ENCODE peak calls at places on chromosomes 7 and 10, in five cellular contexts. H is astrocyte of the spinal cord, S is heart left ventricle, Z is fibroblast of mammary gland, U is neural progenitor cell. J is an unnamed sample.

GRCh38 chr10:65769828-65770227 is 1156.0 kb upstream of the LRRTM3 start:
- DNase-seq in S (no peak), U (no peak), H (peak), Z (no peak), J (no peak)

GRCh38 chr10:97682042-97682441 is 5.0 kb downstream of the AVPI1 start:
- DNase-seq in U (no peak), Z (no peak), H (no peak), S (no peak), J (peak)

GRCh38 chr7:132380065-132380464 is 196.2 kb downstream of the PLXNA4 start:
- DNase-seq in U (peak), H (no peak), Z (peak), S (peak), J (peak)

GRCh38 chr7:81284576-81284975 is 365.7 kb upstream of the SEMA3C start:
- DNase-seq in Z (peak), U (no peak), H (peak), S (no peak), J (no peak)

GRCh38 chr7:155913311-155913710 is 101.0 kb upstream of the SHH start:
- DNase-seq in H (no peak), Z (no peak), S (no peak), U (no peak), J (no peak)

GRCh38 chr7:112060625-112061024 is 145.6 kb downstream of the DOCK4 start:
- DNase-seq in S (no peak), H (no peak), Z (no peak), U (no peak), J (no peak)

GRCh38 chr7:28166982-28167715 is 13.4 kb downstream of the JAZF1 start:
- DNase-seq in S (no peak), U (no peak), Z (peak), H (no peak), J (no peak)

GRCh38 chr10:82148764-82149163 is 273.8 kb downstream of the NRG3 start:
- DNase-seq in U (no peak), H (no peak), Z (no peak), S (no peak), J (no peak)

GRCh38 chr10:77377034-77377433 is 260.6 kb downstream of the KCNMA1 start:
- DNase-seq in Z (no peak), U (no peak), H (no peak), S (no peak), J (no peak)

GRCh38 chr10:112663181-112663879 is 216.3 kb downstream of the VTI1A start:
- DNase-seq in S (no peak), Z (peak), H (peak), U (no peak), J (no peak)

GRCh38 chr10:78634835-78635234 is 433.9 kb upstream of the ZMIZ1 start:
- DNase-seq in Z (no peak), S (no peak), H (peak), U (no peak), J (no peak)

GRCh38 chr7:90210925-90211324 is 615 bp upstream of the STEAP2 start:
- DNase-seq in Z (no peak), H (no peak), S (peak), U (no peak), J (peak)

GRCh38 chr7:11726251-11727155 is 105.5 kb downstream of the THSD7A start:
- DNase-seq in Z (peak), U (peak), H (peak), S (peak), J (no peak)

GRCh38 chr10:128982179-128982915 is 484.7 kb upstream of the MGMT start:
- DNase-seq in U (no peak), S (no peak), H (no peak), Z (no peak), J (no peak)

GRCh38 chr10:42367532-42368230 is 270.7 kb downstream of the ZNF33B start:
- DNase-seq in Z (peak), U (no peak), S (peak), H (peak), J (no peak)

GRCh38 chr10:131959841-131960240 is 21.9 kb downstream of the BNIP3 start:
- DNase-seq in S (no peak), U (no peak), Z (no peak), H (no peak), J (no peak)

GRCh38 chr10:131961047-131961776 is 20.5 kb downstream of the BNIP3 start:
- DNase-seq in H (no peak), Z (no peak), U (no peak), S (no peak), J (no peak)

GRCh38 chr10:131961777-131962450 is 19.8 kb downstream of the BNIP3 start:
- DNase-seq in U (no peak), Z (peak), S (no peak), H (no peak), J (no peak)

GRCh38 chr10:131963350-131963749 is 18.4 kb downstream of the BNIP3 start:
- DNase-seq in Z (no peak), H (no peak), S (no peak), U (no peak), J (no peak)

DNA sequence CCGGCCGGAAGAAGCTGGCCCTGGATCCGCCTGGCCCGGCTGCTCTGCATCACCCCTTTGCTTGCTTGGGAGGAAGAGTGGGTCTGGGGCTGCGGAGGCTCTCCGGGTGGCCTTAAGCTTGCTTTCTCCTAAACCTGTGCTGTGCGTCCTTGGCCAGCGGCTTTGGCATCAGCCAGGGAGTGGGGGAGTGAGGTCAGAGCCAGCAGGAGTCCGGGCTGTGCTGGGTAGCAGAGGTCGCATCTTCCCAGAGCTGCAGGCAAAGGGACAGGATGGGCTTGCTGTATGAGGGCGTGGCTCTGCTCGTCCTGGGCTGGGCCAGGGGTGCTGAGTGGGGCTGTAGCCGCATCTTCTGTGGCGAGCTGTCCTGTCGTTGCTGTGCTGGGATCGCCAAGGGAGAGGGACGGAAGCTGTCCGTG is 21.1 kb downstream of the BNIP3 start:
- DNase-seq in U (no peak), Z (no peak), H (no peak), S (no peak), J (peak)
- H3K4me3 ChIP-seq in U (no peak), Z (no peak), H (no peak), S (no peak), J (no peak)

DNA sequence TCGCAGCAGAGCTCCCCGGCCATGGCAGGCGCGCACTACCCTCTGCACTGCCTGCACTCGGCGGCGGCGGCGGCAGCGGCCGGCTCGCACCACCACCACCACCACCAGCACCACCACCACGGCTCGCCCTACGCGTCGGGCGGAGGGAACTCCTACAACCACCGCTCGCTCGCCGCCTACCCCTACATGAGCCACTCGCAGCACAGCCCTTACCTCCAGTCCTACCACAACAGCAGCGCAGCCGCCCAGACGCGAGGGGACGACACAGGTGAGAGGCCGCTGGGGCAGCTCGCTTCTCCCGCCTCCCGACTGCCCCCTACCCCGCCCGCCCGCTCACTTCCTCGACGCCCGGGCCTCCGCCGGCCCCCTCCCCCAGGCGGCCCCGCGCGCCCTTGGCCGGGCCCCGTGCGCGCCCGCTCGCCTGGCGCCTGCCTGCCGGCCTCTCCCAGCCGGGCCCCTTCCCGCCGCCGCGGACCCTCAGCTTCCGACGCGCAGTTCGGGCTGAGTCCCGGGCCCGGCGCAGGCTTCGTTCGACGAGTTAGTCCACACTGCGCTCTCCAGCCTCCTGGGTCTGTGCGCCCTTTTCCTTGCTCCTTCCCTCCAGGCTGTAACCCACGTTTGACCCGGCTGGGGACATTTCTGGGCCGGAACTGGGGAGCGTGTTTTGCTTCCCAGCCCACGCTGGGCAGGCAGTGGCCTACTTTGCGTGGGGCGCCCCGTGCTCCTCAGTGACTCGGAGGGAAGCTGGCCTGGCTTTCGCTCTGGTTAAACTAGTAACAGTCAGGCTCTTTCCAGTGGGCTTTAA is 995 bp downstream of the DLX6 start:
- DNase-seq in Z (peak), U (peak), H (no peak), S (no peak), J (peak)
- H3K4me3 ChIP-seq in Z (no peak), U (peak), H (no peak), S (peak), J (peak)

DNA sequence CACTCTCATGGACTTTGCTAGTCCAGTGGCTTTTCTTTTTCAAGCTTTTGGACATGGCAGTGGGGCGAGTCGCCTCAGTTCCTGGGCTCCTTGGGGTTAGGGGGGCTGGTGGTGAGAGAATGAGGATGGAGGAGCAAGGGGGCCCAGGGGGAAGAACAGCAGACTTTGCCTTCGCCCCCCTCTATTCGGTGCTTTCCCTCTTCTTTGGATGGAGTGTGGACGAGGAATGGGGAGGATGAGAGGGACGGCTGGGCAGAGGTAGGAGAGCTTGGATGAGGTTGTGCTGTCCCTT is 255 bp downstream of the MAGI2 start:
- DNase-seq in Z (no peak), U (no peak), H (no peak), S (no peak), J (no peak)
- H3K4me3 ChIP-seq in Z (peak), U (peak), H (peak), S (peak), J (peak)

DNA sequence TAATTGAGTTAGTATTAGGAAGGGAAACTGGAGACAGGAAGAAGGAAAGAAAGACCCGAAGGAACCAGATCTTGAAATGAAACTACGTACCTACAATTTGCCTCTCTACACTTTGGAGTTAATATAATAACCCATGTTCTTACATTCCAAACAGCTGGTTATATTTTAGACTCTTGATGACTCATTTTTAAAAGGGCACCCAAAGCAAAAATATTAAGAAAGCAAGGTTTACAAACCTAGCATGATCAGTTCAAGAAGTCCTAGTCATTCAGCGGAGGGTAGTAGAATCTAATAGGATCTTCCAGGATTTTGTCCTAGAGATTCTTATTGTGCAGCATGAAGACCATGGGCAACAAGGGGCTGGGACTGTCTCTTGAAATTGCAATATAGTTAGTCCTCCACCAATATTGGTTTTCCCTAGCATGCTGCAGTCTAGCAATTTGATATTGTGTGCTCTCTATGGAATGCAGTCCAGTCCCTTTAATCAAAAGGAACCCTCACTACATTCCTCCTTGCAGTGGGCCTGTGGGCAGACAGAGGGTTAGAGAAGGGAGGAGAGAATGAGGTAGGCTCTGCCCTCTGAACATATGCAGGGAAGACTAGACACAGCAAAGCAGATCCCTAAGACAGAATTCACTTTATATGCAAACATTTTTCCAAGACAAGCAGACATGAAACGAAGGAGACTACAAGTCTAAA is 230.3 kb downstream of the INHBA start:
- DNase-seq in S (no peak), Z (peak), H (peak), U (no peak), J (no peak)
- H3K4me3 ChIP-seq in S (no peak), Z (no peak), H (no peak), U (no peak), J (no peak)

DNA sequence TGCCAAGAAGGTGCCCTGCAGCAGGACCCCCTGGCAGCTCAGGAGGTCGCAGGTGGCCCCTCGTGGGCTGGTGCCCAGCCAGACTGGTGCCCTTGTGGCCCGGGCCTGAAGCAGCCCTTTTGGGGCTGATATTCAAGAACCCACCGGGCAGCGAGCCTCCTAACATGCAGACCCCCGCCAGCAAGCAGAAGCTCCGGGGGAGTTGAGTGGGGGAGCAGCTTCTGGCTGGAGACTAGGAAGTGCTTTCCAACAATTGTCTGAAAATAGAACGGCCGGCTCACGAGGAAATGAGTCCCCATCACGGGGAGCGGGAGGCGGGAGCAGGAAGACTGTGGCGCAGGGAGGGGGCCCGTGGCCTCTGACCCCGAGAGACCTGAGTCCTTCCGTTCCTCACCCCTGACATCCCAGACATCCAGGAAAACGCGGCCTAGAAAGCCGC is 9.5 kb upstream of the INTS1 start:
- DNase-seq in U (no peak), Z (no peak), S (peak), H (peak), J (no peak)
- H3K4me3 ChIP-seq in U (no peak), Z (no peak), S (peak), H (no peak), J (no peak)

GRCh38 chr10:132334883-132335188 is 2.8 kb downstream of the LRRC27 start:
- DNase-seq in Z (no peak), U (no peak), S (no peak), H (no peak), J (no peak)

GRCh38 chr10:132337019-132337418 is 5.0 kb downstream of the LRRC27 start:
- DNase-seq in H (peak), S (no peak), U (peak), Z (no peak), J (no peak)

GRCh38 chr10:132338876-132339275 is 6.9 kb downstream of the LRRC27 start:
- DNase-seq in U (no peak), S (no peak), H (no peak), Z (no peak), J (no peak)

GRCh38 chr10:132335189-132336063 is 3.4 kb downstream of the LRRC27 start:
- DNase-seq in S (no peak), Z (no peak), U (no peak), H (no peak), J (no peak)

DNA sequence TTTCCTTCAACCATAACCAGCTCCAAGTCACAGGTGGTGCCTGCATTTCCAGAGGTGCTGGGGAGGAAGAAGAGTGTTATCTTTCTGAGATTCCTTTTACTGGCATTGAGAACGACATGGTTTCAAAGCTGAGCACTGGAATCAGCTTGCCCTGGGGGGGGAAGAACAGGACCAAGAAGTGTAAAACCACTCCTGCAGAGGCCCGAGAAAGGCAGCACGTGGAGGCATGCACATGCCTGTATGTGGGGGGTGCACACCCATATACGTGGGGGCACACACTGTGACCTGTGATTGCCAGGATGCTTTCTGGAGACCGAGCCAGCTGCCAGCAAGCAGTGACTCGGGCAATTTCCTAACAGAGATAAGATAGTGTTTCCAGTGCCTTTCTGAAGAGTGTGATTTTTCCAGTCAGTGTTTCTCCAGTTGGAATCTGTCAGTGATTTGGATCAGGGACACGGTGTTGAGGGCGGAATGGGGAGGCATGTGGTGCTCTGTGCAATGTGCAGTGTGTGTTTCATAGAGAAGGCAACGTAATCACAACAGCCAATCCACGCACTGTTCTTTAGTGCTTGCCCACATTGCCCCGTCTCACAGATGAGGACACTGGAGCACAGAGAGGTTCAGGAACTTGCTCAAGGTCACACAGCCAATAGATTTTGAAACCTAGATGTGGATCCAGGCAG is 4.2 kb downstream of the LRRC27 start:
- DNase-seq in H (no peak), U (no peak), Z (no peak), S (peak), J (no peak)
- H3K4me3 ChIP-seq in H (no peak), U (no peak), Z (no peak), S (peak), J (no peak)

GRCh38 chr10:92103376-92104084 is 180.0 kb downstream of the BTAF1 start:
- DNase-seq in Z (no peak), S (no peak), U (no peak), H (peak), J (no peak)

GRCh38 chr10:92108120-92108519 is 182.8 kb downstream of the CPEB3 start:
- DNase-seq in H (no peak), U (no peak), S (no peak), Z (no peak), J (no peak)

GRCh38 chr10:92102601-92103213 is 179.1 kb downstream of the BTAF1 start:
- DNase-seq in U (no peak), S (no peak), Z (no peak), H (no peak), J (no peak)
- H3K4me3 ChIP-seq in U (no peak), S (no peak), Z (no peak), H (no peak), J (no peak)

J was measured in H7.